ENCODE peak calls at places on chromosome 13, in four cellular contexts. R is BJ, G is NB4, U is skeletal muscle cell. O is an unnamed sample.

GRCh38 chr13:44698076-44698475 is 121.9 kb upstream of the TSC22D1 start:
- DNase-seq in R (no peak), G (no peak), U (no peak), O (no peak)

GRCh38 chr13:78398743-78399410 is 204.5 kb downstream of the POU4F1 start:
- DNase-seq in R (no peak), G (no peak), U (no peak), O (no peak)

GRCh38 chr13:23025848-23026608 is 154.8 kb upstream of the SGCG start:
- DNase-seq in R (no peak), G (peak; percentile 57), U (no peak), O (no peak)

GRCh38 chr13:37029617-37030016 is 29.0 kb downstream of the EXOSC8 start:
- DNase-seq in R (no peak), G (no peak), U (no peak), O (peak; percentile 3)

GRCh38 chr13:113906566-113906965 is 42.7 kb upstream of the GAS6 start:
- DNase-seq in R (no peak), G (no peak), U (no peak), O (no peak)

GRCh38 chr13:43006893-43007631 is 15.0 kb upstream of the EPSTI1 start:
- DNase-seq in R (no peak), G (no peak), U (peak; percentile 55), O (no peak)

GRCh38 chr13:106649495-106649894 is 81.6 kb upstream of the ARGLU1 start:
- DNase-seq in R (no peak), G (no peak), U (no peak), O (no peak)

GRCh38 chr13:51913421-51914136 is 51.8 kb downstream of the CCDC70 start:
- DNase-seq in R (no peak), G (peak; percentile 29), U (no peak), O (no peak)

GRCh38 chr13:24066405-24067292 is 93.9 kb upstream of the SPATA13 start:
- DNase-seq in R (no peak), G (no peak), U (no peak), O (no peak)